ENCODE peak calls at places on chromosome 6, in nine cellular contexts. V is globus pallidus; J is AG09309; P is psoas muscle; A is effector memory CD8-positive, alpha-beta T cell; D is esophagus squamous epithelium; O is activated CD8-positive, alpha-beta memory T cell treated with anti-CD3 and anti-CD28 coated beads, Interleukin-2, amount 50 U/mL, for 4 hours; Q is right lobe of liver; X is germinal center. T is an unnamed sample.

GRCh38 chr6:391559-392440 is at the start of gene IRF4:
- DNase-seq in V (no peak), J (no peak), P (peak; percentile 48), A (no peak), D (no peak), O (peak; percentile 81), Q (no peak), X (peak; percentile 78), T (no peak)

GRCh38 chr6:149032599-149033405 is 284.7 kb upstream of the TAB2 start:
- DNase-seq in V (no peak), J (peak; percentile 93), P (no peak), A (no peak), D (no peak), O (peak; percentile 34), Q (peak; percentile 77), X (peak; percentile 47), T (no peak)

GRCh38 chr6:131954099-131954774 is 3.1 kb upstream of the CCN2 start:
- DNase-seq in V (no peak), J (no peak), P (no peak), A (no peak), D (no peak), O (no peak), Q (no peak), X (no peak), T (no peak)

GRCh38 chr6:64998173-64998572 is 708.9 kb downstream of the EYS start:
- DNase-seq in V (no peak), J (no peak), P (no peak), A (no peak), D (no peak), O (no peak), Q (no peak), X (no peak), T (no peak)

GRCh38 chr6:130503146-130503545 is 137.3 kb downstream of the TMEM200A start:
- DNase-seq in V (no peak), J (no peak), P (no peak), A (no peak), D (no peak), O (no peak), Q (no peak), X (no peak), T (no peak)

GRCh38 chr6:111326563-111326962 is 156.5 kb downstream of the REV3L start:
- DNase-seq in V (no peak), J (no peak), P (no peak), A (no peak), D (no peak), O (no peak), Q (no peak), X (no peak), T (no peak)

GRCh38 chr6:43856005-43856765 is 86.2 kb downstream of the VEGFA start:
- DNase-seq in V (no peak), J (no peak), P (peak; percentile 72), A (no peak), D (no peak), O (no peak), Q (peak; percentile 80), X (no peak), T (peak; percentile 89)

GRCh38 chr6:35654883-35655282 is 33.8 kb downstream of the FKBP5 start:
- DNase-seq in V (no peak), J (no peak), P (peak; percentile 43), A (no peak), D (no peak), O (no peak), Q (no peak), X (no peak), T (no peak)

GRCh38 chr6:47135772-47136171 is 93.6 kb upstream of the ADGRF1 start:
- DNase-seq in V (no peak), J (peak; percentile 68), P (no peak), A (no peak), D (no peak), O (no peak), Q (no peak), X (no peak), T (no peak)

T was measured in G401.